ENCODE peak calls at places on chromosome 1, in ten cellular contexts. S is stimulated activated CD8-positive, alpha-beta memory T cell treated with anti-CD3 and anti-CD28 coated beads, Interleukin-7, amount 100 ng/mL, for 1 hour; K is Daoy; A is NCI-H69; F is NCI-H1105; I is tibial nerve; V is Karpas-422; W is GM23248; Y is hepatocyte; Q is activated CD8-positive, alpha-beta memory T cell treated with anti-CD3 and anti-CD28 coated beads for 48 hours. Z is an unnamed sample.

GRCh38 chr1:165900576-165901380 is 73.4 kb downstream of the UCK2 start:
- DNase-seq in W (peak), Q (no peak), A (peak), K (no peak), Y (peak), S (no peak), V (no peak), I (no peak), F (peak), Z (no peak)

GRCh38 chr1:181095260-181095659 is 6.8 kb downstream of the IER5 start:
- DNase-seq in Q (no peak), Y (no peak), W (no peak), V (no peak), K (no peak), S (no peak), F (no peak), I (no peak), A (no peak), Z (no peak)

GRCh38 chr1:243708210-243708609 is 141.8 kb downstream of the AKT3 start:
- DNase-seq in A (peak), Q (no peak), W (peak), S (no peak), V (no peak), F (no peak), K (no peak), I (no peak), Y (no peak), Z (no peak)

GRCh38 chr1:179034720-179035119 is 9.0 kb downstream of the FAM20B start:
- DNase-seq in S (no peak), V (peak), Y (no peak), Q (no peak), A (no peak), F (no peak), I (no peak), K (peak), W (peak), Z (no peak)

GRCh38 chr1:15975358-15975804 is 520 bp downstream of the ZBTB17 start:
- DNase-seq in Q (peak), I (no peak), Y (peak), K (peak), W (peak), A (peak), F (peak), S (peak), V (peak), Z (peak)

GRCh38 chr1:77876884-77877283 is 11.5 kb upstream of the NEXN start:
- DNase-seq in S (no peak), Q (no peak), W (peak), V (no peak), K (no peak), A (no peak), I (no peak), F (no peak), Y (no peak), Z (no peak)

GRCh38 chr1:240435996-240436566 is 175.9 kb downstream of the GREM2 start:
- DNase-seq in F (no peak), Y (no peak), W (no peak), I (no peak), V (no peak), K (no peak), Q (no peak), S (no peak), A (no peak), Z (no peak)

GRCh38 chr1:68221001-68221970 is 11.0 kb downstream of the WLS start:
- DNase-seq in A (no peak), V (no peak), Q (no peak), K (no peak), F (no peak), I (no peak), S (no peak), W (no peak), Y (no peak), Z (no peak)

GRCh38 chr1:96206451-96206850 is 515.1 kb upstream of the PTBP2 start:
- DNase-seq in S (no peak), A (peak), F (no peak), K (no peak), V (no peak), Y (no peak), I (no peak), W (no peak), Q (no peak), Z (no peak)

GRCh38 chr1:155569988-155570592 is 7.5 kb upstream of the ASH1L start:
- DNase-seq in Y (peak), W (peak), I (no peak), S (no peak), A (no peak), F (no peak), Q (no peak), V (no peak), K (no peak), Z (no peak)

GRCh38 chr1:167219646-167220536 is 795 bp upstream of the POU2F1 start:
- DNase-seq in S (peak), F (peak), A (peak), K (peak), Y (peak), W (peak), I (peak), Q (peak), V (peak), Z (peak)

GRCh38 chr1:222892137-222892763 is 77.4 kb downstream of the DISP1 start:
- DNase-seq in Q (no peak), Y (peak), V (no peak), K (no peak), F (no peak), I (no peak), W (peak), A (no peak), S (no peak), Z (no peak)

GRCh38 chr1:220687809-220688208 is 2.4 kb upstream of the C1orf115 start:
- DNase-seq in I (no peak), F (no peak), V (no peak), Q (no peak), K (no peak), W (no peak), Y (no peak), A (no peak), S (no peak), Z (no peak)

GRCh38 chr1:3485016-3485415 is 30.6 kb downstream of the ARHGEF16 start:
- DNase-seq in V (no peak), I (no peak), S (no peak), W (no peak), Q (no peak), K (no peak), Y (no peak), A (no peak), F (no peak), Z (no peak)

GRCh38 chr1:37633950-37634553 is 640 bp downstream of the RSPO1 start:
- DNase-seq in V (no peak), A (no peak), Q (no peak), F (no peak), S (no peak), W (no peak), K (peak), I (no peak), Y (no peak), Z (no peak)

GRCh38 chr1:17274186-17275170 is 25.6 kb downstream of the PADI3 start:
- DNase-seq in F (peak), Q (no peak), W (peak), Y (peak), K (peak), A (peak), V (peak), I (no peak), S (no peak), Z (peak)

GRCh38 chr1:41712081-41712480 is 206.6 kb downstream of the HIVEP3 start:
- DNase-seq in K (no peak), W (no peak), I (no peak), Q (no peak), F (no peak), S (no peak), V (no peak), Y (no peak), A (peak), Z (no peak)

GRCh38 chr1:32393832-32394140 is 455 bp downstream of the BSDC1 start:
- DNase-seq in V (peak), K (no peak), Q (no peak), S (peak), A (peak), I (no peak), F (peak), W (peak), Y (peak), Z (no peak)

GRCh38 chr1:54287176-54287650 is 87.2 kb downstream of the MRPL37 start:
- DNase-seq in S (peak), K (peak), Y (peak), Q (peak), F (no peak), A (peak), W (peak), I (peak), V (no peak), Z (no peak)

GRCh38 chr1:8752921-8753713 is 64.3 kb downstream of the RERE start:
- DNase-seq in Q (no peak), W (peak), V (no peak), F (no peak), I (no peak), Y (no peak), S (no peak), K (no peak), A (peak), Z (no peak)

Z was measured in GDM1.